ENCODE peak calls at places on chromosome 12, in seven cellular contexts. L is neural progenitor cell, W is GM23338, K is HCT116, M is GM23248, N is PC-3, S is hepatocyte. H is an unnamed sample.
A peak's percentile ranks its signal among the peaks of the same experiment; 100 is the strongest.

GRCh38 chr12:9096563-9097176 is 19.0 kb downstream of the A2M start:
- DNase-seq in K (no peak), S (no peak), W (no peak), L (no peak), N (no peak), M (no peak), H (no peak)

GRCh38 chr12:107057071-107057834 is 36.1 kb downstream of the CRY1 start:
- DNase-seq in M (peak; percentile 59), W (no peak), L (no peak), S (no peak), K (no peak), N (peak; percentile 95), H (no peak)

GRCh38 chr12:89311703-89312293 is 40.5 kb downstream of the DUSP6 start:
- DNase-seq in M (no peak), W (no peak), L (no peak), S (no peak), N (no peak), K (no peak), H (no peak)

GRCh38 chr12:56299308-56299852 is 750 bp downstream of the CS start:
- DNase-seq in K (no peak), M (no peak), W (no peak), S (peak; percentile 32), N (peak; percentile 30), L (no peak), H (peak; percentile 52)

GRCh38 chr12:10362828-10363664 is 26.8 kb downstream of the KLRK1 start:
- DNase-seq in S (no peak), W (peak; percentile 52), M (peak; percentile 17), K (no peak), L (no peak), N (no peak), H (no peak)

GRCh38 chr12:28855761-28856160 is 293.3 kb upstream of the FAR2 start:
- DNase-seq in W (no peak), N (no peak), M (no peak), S (no peak), K (no peak), L (no peak), H (no peak)

GRCh38 chr12:19130224-19131019 is 889 bp downstream of the PLEKHA5 start:
- DNase-seq in N (peak; percentile 27), K (no peak), L (peak; percentile 62), W (peak; percentile 76), M (peak; percentile 66), S (peak; percentile 49), H (no peak)

GRCh38 chr12:82682851-82683261 is 3.9 kb upstream of the TMTC2 start:
- DNase-seq in W (no peak), L (no peak), M (peak; percentile 10), S (no peak), N (peak; percentile 77), K (no peak), H (no peak)

GRCh38 chr12:113469893-113470743 is 1.6 kb downstream of the LHX5 start:
- DNase-seq in K (no peak), N (no peak), M (no peak), L (peak; percentile 73), S (no peak), W (no peak), H (no peak)

GRCh38 chr12:30243426-30243825 is 452.2 kb downstream of the IPO8 start:
- DNase-seq in N (no peak), M (no peak), S (no peak), L (no peak), W (no peak), K (no peak), H (no peak)

GRCh38 chr12:120630139-120630895 is 10.1 kb upstream of the CABP1 start:
- DNase-seq in M (peak; percentile 17), K (no peak), W (no peak), L (no peak), S (no peak), N (no peak), H (no peak)

DNA sequence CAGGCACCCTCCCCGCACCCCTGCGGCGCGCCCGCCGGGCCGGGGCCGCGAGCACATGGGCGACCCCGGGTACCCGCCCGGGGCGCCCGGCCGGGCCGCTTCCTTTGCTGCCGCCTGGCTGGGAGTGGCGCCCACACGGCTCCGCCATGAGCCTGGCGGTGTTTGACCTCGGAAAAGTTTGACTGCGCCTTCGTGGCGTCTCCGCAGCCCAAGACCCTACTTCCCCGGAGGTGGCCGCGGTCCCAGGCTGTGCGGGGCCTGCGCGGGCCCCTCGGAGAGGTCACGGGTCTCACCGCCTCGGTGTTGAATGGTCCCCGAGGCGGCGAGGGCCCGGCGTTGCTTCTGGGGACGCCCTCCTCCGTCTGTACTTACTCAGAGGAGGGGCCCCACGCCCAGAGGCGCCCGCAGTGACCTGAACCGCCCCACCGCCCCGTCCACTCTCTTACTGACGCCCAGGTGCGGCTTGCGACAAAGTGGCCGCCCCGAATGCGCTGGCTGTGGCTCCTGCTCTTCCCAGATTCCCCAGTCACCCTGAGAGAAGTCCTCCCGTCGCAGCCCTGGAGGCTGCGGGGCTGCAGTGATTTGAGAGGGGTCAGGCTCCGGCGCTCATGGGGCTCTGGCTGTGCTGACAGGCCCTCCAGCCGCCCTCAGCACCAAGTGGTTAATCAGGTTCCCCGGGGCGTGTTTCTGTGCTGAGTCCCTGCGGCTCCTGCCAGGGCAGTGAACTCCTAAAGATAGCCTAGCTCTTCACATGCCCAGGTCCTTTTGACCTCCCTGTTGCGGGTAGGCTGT is 5.8 kb downstream of the KMT5A start:
- DNase-seq in K (no peak), M (peak; percentile 81), L (peak; percentile 66), W (peak; percentile 74), S (peak; percentile 72), N (peak; percentile 60), H (no peak)
- TF ChIP-seq EZH2 in K (no peak), M (no peak), L (peak; percentile 54), W (no peak), S (no peak), N (no peak), H (no peak)

GRCh38 chr12:86254399-86255107 is 1.6 kb downstream of the MGAT4C start:
- DNase-seq in L (no peak), K (no peak), W (no peak), M (no peak), S (no peak), N (no peak), H (no peak)
- TF ChIP-seq EZH2phosphoT487 in L (no peak), K (no peak), W (no peak), M (no peak), S (no peak), N (no peak), H (no peak)

GRCh38 chr12:116880213-116880816 is 926 bp downstream of the HRK start:
- DNase-seq in N (no peak), K (no peak), M (peak; percentile 22), S (no peak), L (peak; percentile 17), W (peak; percentile 32), H (no peak)

GRCh38 chr12:116880817-116881324 is 370 bp downstream of the HRK start:
- DNase-seq in W (peak; percentile 81), N (peak; percentile 72), K (no peak), L (peak; percentile 75), M (peak; percentile 67), S (peak; percentile 75), H (peak; percentile 59)

GRCh38 chr12:116879509-116880212 is 1.6 kb downstream of the HRK start:
- DNase-seq in S (no peak), W (peak; percentile 42), K (no peak), L (peak; percentile 32), M (peak; percentile 12), N (no peak), H (no peak)

GRCh38 chr12:116876151-116876869 is 4.9 kb downstream of the HRK start:
- DNase-seq in N (no peak), L (peak; percentile 82), M (no peak), S (no peak), K (no peak), W (peak; percentile 71), H (no peak)

DNA sequence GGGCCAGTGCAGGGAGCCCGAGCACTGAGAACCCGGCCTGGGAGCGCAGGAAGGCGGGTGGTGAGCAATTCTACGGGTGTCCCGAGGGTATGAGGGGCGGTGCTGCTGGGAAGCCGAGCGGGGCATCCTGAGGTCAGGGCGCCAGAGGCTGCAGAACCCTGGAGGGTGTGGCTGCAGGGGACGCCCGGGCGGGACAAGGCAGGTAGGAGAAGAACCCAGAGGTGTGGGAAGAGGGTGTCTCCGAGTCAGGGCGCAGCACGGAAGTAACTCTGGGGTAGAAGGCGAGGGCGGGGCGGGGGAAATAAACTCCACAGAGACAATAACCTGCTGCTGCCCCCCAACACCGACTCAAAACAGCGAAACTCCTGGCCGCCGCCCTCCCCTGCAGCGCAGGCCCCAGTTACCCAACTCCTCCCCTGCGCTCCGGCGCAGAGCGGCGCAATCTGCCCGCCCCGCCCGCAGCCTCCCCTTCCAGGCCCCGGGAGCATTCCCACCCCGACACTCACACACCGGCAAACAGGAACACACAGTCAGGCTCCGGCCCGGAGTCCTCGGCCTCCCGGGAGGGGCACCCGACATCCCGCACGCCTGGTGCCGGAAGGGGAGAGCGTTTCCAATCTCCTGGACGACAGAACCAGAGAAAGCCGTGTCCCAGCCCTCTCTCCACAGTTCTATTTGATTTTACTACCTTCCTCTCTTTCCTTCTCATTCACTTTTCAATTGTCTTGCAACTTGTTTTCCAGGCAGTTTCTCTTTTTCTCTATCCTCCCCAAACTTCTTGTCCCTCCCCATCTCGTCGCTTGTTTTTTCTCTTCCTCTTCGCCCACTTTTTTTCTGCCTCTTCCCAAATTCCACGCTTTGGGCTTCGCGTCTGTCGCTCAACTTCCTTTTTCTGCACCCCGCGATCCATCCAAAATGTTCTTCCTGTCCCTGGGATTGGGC is 2.4 kb downstream of the HRK start:
- DNase-seq in N (peak; percentile 50), W (peak; percentile 62), S (no peak), L (peak; percentile 64), M (peak; percentile 26), K (no peak), H (no peak)
- TF ChIP-seq EZH2 in N (no peak), W (peak; percentile 97), S (no peak), L (no peak), M (peak; percentile 92), K (no peak), H (no peak)

GRCh38 chr12:123089125-123089524 is 61.8 kb downstream of the PITPNM2 start:
- DNase-seq in M (no peak), L (no peak), N (no peak), W (no peak), S (no peak), K (no peak), H (no peak)
- TF ChIP-seq EZH2phosphoT487 in M (no peak), L (no peak), N (no peak), W (no peak), S (no peak), K (no peak), H (no peak)

DNA sequence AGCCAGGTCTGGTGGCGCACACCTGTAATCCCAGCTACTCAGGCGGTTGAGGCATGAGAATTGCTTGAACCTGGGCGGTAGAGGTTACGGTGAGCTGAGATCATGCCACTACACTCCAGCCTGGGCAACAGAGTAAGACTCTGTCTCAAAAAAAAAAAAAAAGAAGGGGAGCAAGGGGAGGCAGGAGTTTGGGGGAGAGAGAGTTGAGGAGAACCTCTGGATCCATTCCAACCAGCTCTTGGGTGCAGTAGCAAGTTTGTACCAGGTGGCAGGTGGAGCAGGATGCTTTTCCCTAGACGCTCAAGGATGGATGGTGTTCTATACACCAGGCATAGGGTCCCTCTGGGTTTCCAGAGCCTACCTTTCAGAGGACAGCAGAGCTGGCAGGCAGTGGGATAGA is 1.9 kb downstream of the NFE2 start:
- DNase-seq in M (no peak), W (no peak), N (peak; percentile 3), L (no peak), K (no peak), S (no peak), H (no peak)
- TF ChIP-seq EZH2 in M (no peak), W (no peak), N (no peak), L (no peak), K (no peak), S (no peak), H (no peak)

H was measured in MM.1S.